ENCODE peak calls at places on chromosomes 11 and 22, in ten cellular contexts. W is SK-N-SH, I is PC-3, P is IMR-90, D is lower leg skin, U is cardiac muscle cell, J is transverse colon, Z is coronary artery, K is hepatocyte, S is fibroblast of the aortic adventitia. L is an unnamed sample.

GRCh38 chr11:15775051-15775541 is 581.2 kb downstream of the SOX6 start:
- DNase-seq in Z (no peak), J (no peak), U (peak; percentile 1), P (peak; percentile 19), D (no peak), K (no peak), S (peak; percentile 11), W (no peak), I (no peak), L (no peak)

GRCh38 chr11:80194625-80195024 is 753.8 kb upstream of the TENM4 start:
- DNase-seq in S (no peak), U (no peak), I (no peak), Z (no peak), D (no peak), J (no peak), P (no peak), K (no peak), W (no peak), L (no peak)

GRCh38 chr22:46114518-46115387 is 35.6 kb upstream of the PPARA start:
- DNase-seq in K (no peak), J (no peak), W (no peak), Z (no peak), U (no peak), P (no peak), I (no peak), S (no peak), D (no peak), L (no peak)

GRCh38 chr22:26481694-26482093 is 1.9 kb downstream of the HPS4 start:
- DNase-seq in S (no peak), I (no peak), Z (no peak), W (no peak), J (no peak), K (no peak), P (no peak), D (no peak), U (no peak), L (no peak)

GRCh38 chr11:126529037-126529436 is 173.6 kb downstream of the ST3GAL4 start:
- DNase-seq in U (no peak), P (no peak), K (no peak), S (no peak), I (no peak), Z (no peak), D (no peak), W (no peak), J (no peak), L (no peak)

GRCh38 chr11:44611088-44611487 is 45.6 kb downstream of the CD82 start:
- DNase-seq in U (no peak), W (no peak), J (no peak), P (no peak), I (no peak), Z (no peak), S (no peak), K (no peak), D (no peak), L (no peak)

GRCh38 chr11:4677948-4678347 is 19.7 kb downstream of the OR51E2 start:
- DNase-seq in U (no peak), K (no peak), I (no peak), P (no peak), D (no peak), J (no peak), Z (no peak), W (no peak), S (no peak), L (no peak)

GRCh38 chr11:115676768-115677167 is 172.6 kb upstream of the CADM1 start:
- DNase-seq in Z (no peak), P (peak; percentile 81), I (no peak), J (no peak), K (no peak), U (no peak), W (no peak), D (no peak), S (no peak), L (no peak)

GRCh38 chr11:123194308-123195181 is 503 bp downstream of the CLMP start:
- DNase-seq in I (peak; percentile 70), W (peak; percentile 86), P (peak; percentile 48), Z (peak; percentile 71), U (peak; percentile 61), D (no peak), S (peak; percentile 63), K (peak; percentile 49), J (no peak), L (no peak)

GRCh38 chr11:67119577-67120391 is 721 bp downstream of the KDM2A start:
- DNase-seq in S (no peak), I (peak; percentile 32), J (peak; percentile 32), K (peak; percentile 67), U (peak; percentile 46), P (no peak), Z (no peak), W (peak; percentile 79), D (peak; percentile 20), L (no peak)

GRCh38 chr11:76602431-76602861 is 68.1 kb downstream of the LRRC32 start:
- DNase-seq in P (peak; percentile 53), U (no peak), K (peak; percentile 59), J (peak; percentile 82), D (peak; percentile 35), S (peak; percentile 89), W (peak; percentile 86), I (no peak), Z (peak; percentile 76), L (no peak)

GRCh38 chr11:124920870-124921609 is 2.0 kb downstream of the HEPN1 start:
- DNase-seq in U (peak; percentile 76), D (peak; percentile 44), S (peak; percentile 31), Z (no peak), K (peak; percentile 87), I (no peak), W (peak; percentile 94), P (peak; percentile 47), J (peak; percentile 44), L (no peak)

GRCh38 chr22:27445876-27446275 is 355.7 kb downstream of the MN1 start:
- DNase-seq in K (no peak), J (no peak), W (no peak), I (no peak), Z (no peak), D (no peak), S (no peak), U (no peak), P (peak; percentile 2), L (no peak)

GRCh38 chr22:21568207-21569075 is 927 bp downstream of the UBE2L3 start:
- DNase-seq in D (no peak), Z (no peak), J (peak; percentile 39), P (peak; percentile 24), I (no peak), W (peak; percentile 68), K (peak; percentile 62), U (peak; percentile 64), S (peak; percentile 37), L (no peak)

GRCh38 chr11:7167976-7168740 is 79.4 kb downstream of the RBMXL2 start:
- DNase-seq in K (no peak), J (no peak), S (peak; percentile 2), U (no peak), D (no peak), P (no peak), W (no peak), Z (no peak), I (no peak), L (no peak)
- TF ChIP-seq CTCF in K (no peak), J (no peak), S (no peak), U (no peak), D (no peak), P (no peak), W (no peak), Z (no peak), I (peak; percentile 30), L (no peak)

GRCh38 chr11:32792948-32793475 is 1.4 kb downstream of the CCDC73 start:
- DNase-seq in S (peak; percentile 58), Z (no peak), W (peak; percentile 39), P (peak; percentile 27), J (peak; percentile 69), D (peak; percentile 47), U (peak; percentile 68), K (peak; percentile 66), I (peak; percentile 81), L (peak; percentile 30)
- TF ChIP-seq CTCF in S (peak; percentile 68), Z (peak; percentile 58), W (peak; percentile 84), P (peak; percentile 57), J (peak; percentile 66), D (no peak), U (peak; percentile 72), K (peak; percentile 80), I (peak; percentile 80), L (no peak)

DNA sequence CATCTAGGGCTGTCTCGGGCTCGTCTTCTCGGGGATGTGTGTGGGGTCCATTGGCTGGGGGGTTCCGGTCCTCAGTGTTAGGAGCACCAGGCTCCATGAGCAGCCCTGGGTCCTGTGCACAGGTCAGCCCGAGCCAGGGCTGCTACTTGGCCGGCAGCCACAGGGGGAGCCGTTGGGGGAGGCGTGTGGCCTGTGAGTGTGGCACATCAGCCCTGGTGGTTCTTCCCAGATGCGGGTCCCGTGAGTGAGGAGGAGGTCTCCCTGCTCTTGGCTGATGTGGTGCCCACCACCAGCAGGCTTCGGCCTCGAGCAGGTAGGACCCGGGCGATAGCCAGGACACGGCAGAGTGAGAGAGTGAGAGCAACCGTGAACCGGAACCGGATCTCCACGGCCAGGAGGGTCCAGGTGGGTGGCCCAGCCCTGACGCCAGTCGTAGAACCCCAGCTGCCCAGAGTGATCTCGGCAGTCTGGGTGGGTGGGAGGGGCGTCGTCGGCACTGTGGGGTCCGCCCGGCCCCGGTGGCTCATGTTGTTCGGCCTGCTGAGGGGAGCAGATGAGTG is 18.5 kb downstream of the IRF7 start:
- DNase-seq in D (no peak), I (no peak), K (no peak), S (no peak), W (peak; percentile 63), Z (no peak), U (no peak), P (no peak), J (no peak), L (no peak)
- TF ChIP-seq CTCF in D (no peak), I (peak; percentile 30), K (no peak), S (no peak), W (peak; percentile 21), Z (no peak), U (no peak), P (no peak), J (no peak), L (no peak)

GRCh38 chr22:50640857-50641647 is 13.1 kb upstream of the ARSA start:
- DNase-seq in D (no peak), W (no peak), I (no peak), S (no peak), P (no peak), J (no peak), K (no peak), Z (no peak), U (no peak), L (no peak)

DNA sequence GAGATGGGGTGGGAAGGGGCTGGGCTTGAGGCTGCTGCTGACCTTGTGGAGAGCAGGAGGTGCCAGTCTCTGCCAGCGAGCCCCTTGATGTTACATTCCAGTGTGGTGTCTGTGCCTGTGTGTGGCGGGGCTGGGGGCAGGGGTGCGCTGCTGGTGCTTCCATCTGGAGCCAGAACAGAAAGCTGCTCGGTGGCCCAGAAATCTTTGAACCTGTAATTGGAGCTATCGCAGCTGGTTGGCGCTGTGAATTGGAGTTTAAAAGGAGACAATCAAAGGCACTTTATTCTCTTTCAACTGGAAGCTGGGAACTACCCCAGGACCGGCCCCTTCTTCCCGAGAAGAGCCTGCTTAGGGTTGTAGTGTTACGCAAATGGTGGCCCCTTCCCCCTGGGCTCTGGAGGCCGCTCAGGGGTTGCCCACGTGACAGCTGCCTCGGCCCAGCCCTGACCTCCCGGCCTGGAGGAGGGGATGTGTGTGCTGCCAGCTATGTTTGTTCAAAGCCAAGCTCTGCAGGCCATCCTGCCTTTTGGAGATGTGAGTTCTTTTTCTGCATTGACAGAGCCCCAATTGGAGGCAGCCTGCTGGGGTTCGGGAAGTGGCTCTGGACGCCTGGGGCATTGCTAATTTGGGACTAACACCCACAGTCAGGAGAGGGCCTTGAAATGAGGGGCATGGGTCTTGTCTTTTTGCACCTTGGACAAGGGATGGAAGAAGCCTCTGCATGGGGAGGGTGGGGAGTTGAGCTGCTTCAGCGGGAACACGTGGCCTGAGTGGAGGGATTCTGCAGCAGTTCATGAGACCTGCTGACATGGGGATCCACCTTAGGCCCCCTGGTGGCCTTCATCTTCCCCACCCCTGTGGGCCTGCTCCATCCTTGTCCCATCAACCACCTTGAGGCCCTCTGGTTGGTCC is 14.0 kb upstream of the ARSA start:
- DNase-seq in S (no peak), D (no peak), U (peak; percentile 65), J (no peak), K (peak; percentile 71), W (no peak), P (peak; percentile 32), Z (no peak), I (no peak), L (no peak)
- TF ChIP-seq CTCF in S (peak; percentile 47), D (no peak), U (peak; percentile 53), J (no peak), K (peak; percentile 54), W (no peak), P (peak; percentile 49), Z (no peak), I (no peak), L (no peak)

L was measured in omental fat pad.